ENCODE peak calls at places on chromosomes 3 and 15, in seven cellular contexts. P, W, Z, Q, U, T and E are unnamed samples.
A peak's percentile ranks its signal among the peaks of the same experiment; 100 is the strongest.

GRCh38 chr3:170724599-170724998 is 138.7 kb upstream of the SLC7A14 start:
- DNase-seq in P (peak; percentile 23), W (no peak), Z (peak; percentile 71), Q (no peak), U (no peak), T (peak; percentile 88), E (no peak)

GRCh38 chr15:56242576-56243116 is 1.0 kb downstream of the RFX7 start:
- DNase-seq in P (no peak), W (no peak), Z (no peak), Q (no peak), U (no peak), T (no peak), E (no peak)

GRCh38 chr3:65617209-65617608 is 421.5 kb downstream of the MAGI1 start:
- DNase-seq in P (no peak), W (no peak), Z (no peak), Q (no peak), U (no peak), T (no peak), E (no peak)

GRCh38 chr3:138089091-138089490 is 26.3 kb downstream of the DZIP1L start:
- DNase-seq in P (no peak), W (no peak), Z (no peak), Q (no peak), U (no peak), T (peak; percentile 77), E (no peak)

GRCh38 chr15:100725121-100726069 is 123.0 kb downstream of the ASB7 start:
- DNase-seq in P (no peak), W (no peak), Z (no peak), Q (no peak), U (peak; percentile 75), T (peak; percentile 87), E (peak; percentile 45)

GRCh38 chr3:55453871-55454496 is 33.1 kb downstream of the WNT5A start:
- DNase-seq in P (no peak), W (no peak), Z (no peak), Q (no peak), U (no peak), T (no peak), E (no peak)

GRCh38 chr15:55589297-55589696 is 1.2 kb upstream of the PYGO1 start:
- DNase-seq in P (no peak), W (no peak), Z (no peak), Q (no peak), U (no peak), T (peak; percentile 10), E (no peak)

GRCh38 chr15:56772868-56773639 is 39.7 kb upstream of the ZNF280D start:
- DNase-seq in P (peak; percentile 12), W (no peak), Z (no peak), Q (no peak), U (no peak), T (peak; percentile 75), E (no peak)

GRCh38 chr3:40456279-40456939 is 730 bp upstream of the RPL14 start:
- DNase-seq in P (no peak), W (no peak), Z (no peak), Q (no peak), U (no peak), T (no peak), E (no peak)